ENCODE peak calls at places on chromosome 12, in eight cellular contexts. One of them, this sample, is unnamed.
A peak's percentile ranks its signal among the peaks of the same experiment; 100 is the strongest.

GRCh38 chr12:38898001-38898684 is 7.2 kb downstream of the CPNE8 start:
- DNase-seq in CD8-positive, alpha-beta memory T cell: no peak
- DNase-seq in RKO: no peak
- DNase-seq in GM20000: no peak
- DNase-seq in Peyer's patch: no peak
- DNase-seq in stimulated activated CD8-positive, alpha-beta memory T cell treated with anti-CD3 and anti-CD28 coated beads, Interleukin-15, amount 100 ng/mL, for 24 hours: no peak
- DNase-seq in NCI-H1105: no peak
- DNase-seq in glutamatergic neuron: no peak
- DNase-seq in this sample: no peak

GRCh38 chr12:54723653-54724256 is 75.6 kb upstream of the DCD start:
- DNase-seq in GM20000: peak; percentile 13
- DNase-seq in RKO: peak; percentile 38
- DNase-seq in NCI-H1105: peak; percentile 23
- DNase-seq in glutamatergic neuron: no peak
- DNase-seq in Peyer's patch: no peak
- DNase-seq in CD8-positive, alpha-beta memory T cell: peak; percentile 26
- DNase-seq in stimulated activated CD8-positive, alpha-beta memory T cell treated with anti-CD3 and anti-CD28 coated beads, Interleukin-15, amount 100 ng/mL, for 24 hours: no peak
- DNase-seq in this sample: no peak

GRCh38 chr12:72738811-72739210 is 466.6 kb downstream of the TRHDE start:
- DNase-seq in RKO: no peak
- DNase-seq in Peyer's patch: no peak
- DNase-seq in GM20000: no peak
- DNase-seq in glutamatergic neuron: no peak
- DNase-seq in CD8-positive, alpha-beta memory T cell: no peak
- DNase-seq in stimulated activated CD8-positive, alpha-beta memory T cell treated with anti-CD3 and anti-CD28 coated beads, Interleukin-15, amount 100 ng/mL, for 24 hours: no peak
- DNase-seq in NCI-H1105: no peak
- DNase-seq in this sample: no peak

GRCh38 chr12:108302471-108303311 is 36.4 kb downstream of the CMKLR1 start:
- DNase-seq in GM20000: no peak
- DNase-seq in NCI-H1105: no peak
- DNase-seq in CD8-positive, alpha-beta memory T cell: no peak
- DNase-seq in RKO: no peak
- DNase-seq in Peyer's patch: no peak
- DNase-seq in glutamatergic neuron: no peak
- DNase-seq in stimulated activated CD8-positive, alpha-beta memory T cell treated with anti-CD3 and anti-CD28 coated beads, Interleukin-15, amount 100 ng/mL, for 24 hours: no peak
- DNase-seq in this sample: no peak

GRCh38 chr12:12353807-12354206 is 3.1 kb upstream of the BORCS5 start:
- DNase-seq in GM20000: no peak
- DNase-seq in glutamatergic neuron: no peak
- DNase-seq in NCI-H1105: no peak
- DNase-seq in RKO: no peak
- DNase-seq in stimulated activated CD8-positive, alpha-beta memory T cell treated with anti-CD3 and anti-CD28 coated beads, Interleukin-15, amount 100 ng/mL, for 24 hours: no peak
- DNase-seq in Peyer's patch: no peak
- DNase-seq in CD8-positive, alpha-beta memory T cell: no peak
- DNase-seq in this sample: no peak

GRCh38 chr12:51009038-51009437 is 17.1 kb downstream of the SLC11A2 start:
- DNase-seq in stimulated activated CD8-positive, alpha-beta memory T cell treated with anti-CD3 and anti-CD28 coated beads, Interleukin-15, amount 100 ng/mL, for 24 hours: no peak
- DNase-seq in glutamatergic neuron: no peak
- DNase-seq in RKO: no peak
- DNase-seq in NCI-H1105: no peak
- DNase-seq in CD8-positive, alpha-beta memory T cell: peak; percentile 19
- DNase-seq in GM20000: no peak
- DNase-seq in Peyer's patch: peak; percentile 76
- DNase-seq in this sample: no peak

GRCh38 chr12:3771853-3772252 is 18.9 kb upstream of the CRACR2A start:
- DNase-seq in CD8-positive, alpha-beta memory T cell: no peak
- DNase-seq in GM20000: no peak
- DNase-seq in RKO: no peak
- DNase-seq in stimulated activated CD8-positive, alpha-beta memory T cell treated with anti-CD3 and anti-CD28 coated beads, Interleukin-15, amount 100 ng/mL, for 24 hours: no peak
- DNase-seq in glutamatergic neuron: no peak
- DNase-seq in NCI-H1105: no peak
- DNase-seq in Peyer's patch: no peak
- DNase-seq in this sample: no peak

GRCh38 chr12:13090054-13090453 is 13.4 kb downstream of the GSG1 start:
- DNase-seq in RKO: no peak
- DNase-seq in NCI-H1105: no peak
- DNase-seq in Peyer's patch: no peak
- DNase-seq in CD8-positive, alpha-beta memory T cell: no peak
- DNase-seq in stimulated activated CD8-positive, alpha-beta memory T cell treated with anti-CD3 and anti-CD28 coated beads, Interleukin-15, amount 100 ng/mL, for 24 hours: no peak
- DNase-seq in glutamatergic neuron: no peak
- DNase-seq in GM20000: peak; percentile 34
- DNase-seq in this sample: no peak

GRCh38 chr12:101594700-101595099 is at the start of gene MYBPC1:
- DNase-seq in glutamatergic neuron: no peak
- DNase-seq in NCI-H1105: no peak
- DNase-seq in GM20000: no peak
- DNase-seq in RKO: no peak
- DNase-seq in Peyer's patch: no peak
- DNase-seq in stimulated activated CD8-positive, alpha-beta memory T cell treated with anti-CD3 and anti-CD28 coated beads, Interleukin-15, amount 100 ng/mL, for 24 hours: no peak
- DNase-seq in CD8-positive, alpha-beta memory T cell: no peak
- DNase-seq in this sample: no peak

GRCh38 chr12:109863961-109864712 is 16.2 kb downstream of the GLTP start:
- DNase-seq in GM20000: no peak
- DNase-seq in RKO: no peak
- DNase-seq in stimulated activated CD8-positive, alpha-beta memory T cell treated with anti-CD3 and anti-CD28 coated beads, Interleukin-15, amount 100 ng/mL, for 24 hours: no peak
- DNase-seq in glutamatergic neuron: no peak
- DNase-seq in NCI-H1105: no peak
- DNase-seq in CD8-positive, alpha-beta memory T cell: no peak
- DNase-seq in Peyer's patch: no peak
- DNase-seq in this sample: no peak

GRCh38 chr12:63124778-63125177 is 26.2 kb downstream of the AVPR1A start:
- DNase-seq in NCI-H1105: no peak
- DNase-seq in glutamatergic neuron: no peak
- DNase-seq in RKO: no peak
- DNase-seq in stimulated activated CD8-positive, alpha-beta memory T cell treated with anti-CD3 and anti-CD28 coated beads, Interleukin-15, amount 100 ng/mL, for 24 hours: no peak
- DNase-seq in GM20000: no peak
- DNase-seq in Peyer's patch: no peak
- DNase-seq in CD8-positive, alpha-beta memory T cell: no peak
- DNase-seq in this sample: no peak

GRCh38 chr12:54352891-54353874 is 11.1 kb downstream of the GPR84 start:
- DNase-seq in RKO: no peak
- DNase-seq in glutamatergic neuron: peak; percentile 38
- DNase-seq in NCI-H1105: peak; percentile 57
- DNase-seq in GM20000: no peak
- DNase-seq in Peyer's patch: no peak
- DNase-seq in stimulated activated CD8-positive, alpha-beta memory T cell treated with anti-CD3 and anti-CD28 coated beads, Interleukin-15, amount 100 ng/mL, for 24 hours: no peak
- DNase-seq in CD8-positive, alpha-beta memory T cell: no peak
- DNase-seq in this sample: peak; percentile 80

GRCh38 chr12:2824541-2824940 is 10.3 kb downstream of the NRIP2 start:
- DNase-seq in NCI-H1105: no peak
- DNase-seq in Peyer's patch: no peak
- DNase-seq in RKO: no peak
- DNase-seq in CD8-positive, alpha-beta memory T cell: no peak
- DNase-seq in GM20000: no peak
- DNase-seq in stimulated activated CD8-positive, alpha-beta memory T cell treated with anti-CD3 and anti-CD28 coated beads, Interleukin-15, amount 100 ng/mL, for 24 hours: no peak
- DNase-seq in glutamatergic neuron: no peak
- DNase-seq in this sample: no peak

GRCh38 chr12:104569348-104570173 is 112.8 kb downstream of the CHST11 start:
- DNase-seq in GM20000: peak; percentile 55
- DNase-seq in CD8-positive, alpha-beta memory T cell: peak; percentile 82
- DNase-seq in RKO: no peak
- DNase-seq in NCI-H1105: no peak
- DNase-seq in Peyer's patch: no peak
- DNase-seq in glutamatergic neuron: no peak
- DNase-seq in stimulated activated CD8-positive, alpha-beta memory T cell treated with anti-CD3 and anti-CD28 coated beads, Interleukin-15, amount 100 ng/mL, for 24 hours: peak; percentile 10
- DNase-seq in this sample: no peak

GRCh38 chr12:56720696-56721615 is 4.1 kb downstream of the NACA start:
- DNase-seq in stimulated activated CD8-positive, alpha-beta memory T cell treated with anti-CD3 and anti-CD28 coated beads, Interleukin-15, amount 100 ng/mL, for 24 hours: no peak
- DNase-seq in RKO: no peak
- DNase-seq in GM20000: no peak
- DNase-seq in Peyer's patch: no peak
- DNase-seq in NCI-H1105: no peak
- DNase-seq in glutamatergic neuron: no peak
- DNase-seq in CD8-positive, alpha-beta memory T cell: no peak
- DNase-seq in this sample: no peak

GRCh38 chr12:131087302-131087818 is 133.7 kb downstream of the ADGRD1 start:
- DNase-seq in GM20000: no peak
- DNase-seq in Peyer's patch: peak; percentile 34
- DNase-seq in NCI-H1105: no peak
- DNase-seq in RKO: no peak
- DNase-seq in stimulated activated CD8-positive, alpha-beta memory T cell treated with anti-CD3 and anti-CD28 coated beads, Interleukin-15, amount 100 ng/mL, for 24 hours: no peak
- DNase-seq in CD8-positive, alpha-beta memory T cell: no peak
- DNase-seq in glutamatergic neuron: peak; percentile 11
- DNase-seq in this sample: peak; percentile 43